ENCODE peak calls at places on chromosomes 11 and 22, in eight cellular contexts. E is epithelial cell of esophagus, W is cardiac fibroblast, I is BE2C, L is GM12865, V is AG10803, A is mammary epithelial cell, S is PC-9. D is an unnamed sample.
A peak's percentile ranks its signal among the peaks of the same experiment; 100 is the strongest.

GRCh38 chr11:107791343-107792048 is 67.1 kb downstream of the SLC35F2 start:
- DNase-seq in E (no peak), S (no peak), W (no peak), A (no peak), L (no peak), I (no peak), V (no peak), D (no peak)

GRCh38 chr11:61362542-61362875 is 335 bp downstream of the TMEM138 start:
- DNase-seq in V (peak; percentile 49), W (peak; percentile 66), A (no peak), S (peak; percentile 57), I (no peak), L (peak; percentile 56), E (peak; percentile 44), D (peak; percentile 25)

GRCh38 chr11:3617990-3618389 is 23.8 kb downstream of the ART5 start:
- DNase-seq in E (no peak), I (no peak), S (no peak), V (no peak), W (no peak), L (no peak), A (no peak), D (no peak)

GRCh38 chr11:131785801-131786200 is 415.4 kb downstream of the NTM start:
- DNase-seq in A (no peak), V (no peak), W (no peak), S (no peak), L (no peak), E (no peak), I (no peak), D (no peak)

GRCh38 chr11:218815-219593 is 11.5 kb downstream of the RIC8A start:
- DNase-seq in V (no peak), E (no peak), I (no peak), A (no peak), S (no peak), L (no peak), W (no peak), D (no peak)

GRCh38 chr11:10612217-10612862 is 43.9 kb upstream of the LYVE1 start:
- DNase-seq in V (no peak), A (no peak), I (no peak), L (no peak), W (no peak), S (no peak), E (no peak), D (no peak)

GRCh38 chr22:49214976-49215375 is 612.7 kb downstream of the BRD1 start:
- DNase-seq in W (no peak), S (no peak), V (no peak), I (no peak), A (no peak), E (no peak), L (no peak), D (no peak)

GRCh38 chr22:45948081-45948648 is 28.8 kb downstream of the WNT7B start:
- DNase-seq in A (no peak), W (no peak), I (peak; percentile 48), E (no peak), S (no peak), V (no peak), L (no peak), D (no peak)

GRCh38 chr11:128965485-128965884 is 22.8 kb upstream of the TP53AIP1 start:
- DNase-seq in L (peak; percentile 52), W (no peak), A (no peak), E (no peak), I (no peak), V (no peak), S (no peak), D (no peak)

GRCh38 chr11:36577859-36578258 is 10.1 kb downstream of the RAG1 start:
- DNase-seq in W (no peak), I (no peak), L (no peak), S (no peak), E (peak; percentile 8), A (no peak), V (peak; percentile 30), D (no peak)

GRCh38 chr11:117481885-117482284 is 154.2 kb downstream of the CEP164 start:
- DNase-seq in L (no peak), W (no peak), I (no peak), E (no peak), A (no peak), S (no peak), V (no peak), D (no peak)

DNA sequence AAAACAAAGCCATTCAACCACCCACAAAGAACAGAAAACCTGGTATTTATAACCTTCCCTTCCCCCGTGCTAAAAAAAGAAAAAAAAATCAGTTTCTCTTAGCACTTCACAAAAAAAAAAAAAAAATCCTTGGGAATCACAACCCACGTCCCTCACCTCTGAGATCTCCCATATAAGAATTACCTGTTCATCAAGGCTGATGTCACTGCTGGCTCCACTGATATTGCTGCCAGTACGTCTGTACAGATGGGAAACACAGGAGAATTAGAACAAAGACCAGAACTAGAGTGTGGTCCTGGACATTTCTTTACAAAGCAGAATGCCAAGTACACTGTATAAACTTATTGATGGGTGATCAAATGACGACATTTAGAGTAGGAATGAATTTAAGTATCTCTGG is 14.9 kb downstream of the OSBP start:
- DNase-seq in V (no peak), S (no peak), L (no peak), E (no peak), W (no peak), A (no peak), I (no peak), D (no peak)
- TF ChIP-seq CTCF in V (no peak), S (no peak), L (no peak), E (no peak), W (no peak), A (no peak), I (no peak), D (no peak)

GRCh38 chr22:36816338-36816634 is 549 bp downstream of the PVALB start:
- DNase-seq in L (no peak), E (no peak), S (no peak), A (no peak), W (no peak), I (no peak), V (no peak), D (no peak)

GRCh38 chr22:36816635-36817428 is at the start of gene PVALB:
- DNase-seq in L (no peak), S (no peak), W (peak; percentile 22), A (peak; percentile 19), I (peak; percentile 57), V (no peak), E (peak; percentile 40), D (no peak)

GRCh38 chr22:36815558-36816337 is 1.1 kb downstream of the PVALB start:
- DNase-seq in V (no peak), I (no peak), A (no peak), S (no peak), L (no peak), W (no peak), E (no peak), D (no peak)

GRCh38 chr22:36818010-36818642 is 1.3 kb upstream of the PVALB start:
- DNase-seq in V (no peak), E (peak; percentile 42), S (no peak), L (no peak), I (no peak), W (no peak), A (peak; percentile 11), D (peak; percentile 54)

DNA sequence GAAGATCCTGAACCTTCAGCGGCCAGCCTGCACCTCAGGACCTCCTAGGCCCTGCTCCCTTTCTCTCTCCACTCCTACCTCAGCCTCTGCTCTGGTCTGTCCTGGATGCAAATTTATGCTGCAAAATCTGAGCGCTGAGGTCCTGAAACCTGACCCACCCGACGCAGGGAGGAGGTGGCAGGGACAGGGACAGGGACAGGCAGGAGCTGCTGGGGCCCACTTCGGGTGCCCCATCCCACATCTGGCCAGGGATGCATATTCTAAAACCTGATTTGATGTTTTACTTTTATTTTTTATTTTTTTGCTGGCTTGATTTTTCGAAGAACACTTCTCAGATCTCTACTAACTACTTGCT is 571 bp upstream of the PVALB start:
- DNase-seq in I (no peak), V (no peak), A (no peak), S (no peak), W (no peak), E (no peak), L (no peak), D (no peak)
- H3K4me3 ChIP-seq in I (no peak overlapping the region), V (no peak overlapping the region), A (no peak overlapping the region), S (peak overlapping the region; percentile 25), W (no peak overlapping the region), E (no peak overlapping the region), L (no peak overlapping the region), D (no peak overlapping the region)

GRCh38 chr11:44633641-44634040 is 68.2 kb downstream of the CD82 start:
- DNase-seq in W (no peak), V (no peak), I (no peak), S (no peak), L (no peak), E (no peak), A (no peak), D (peak; percentile 42)
- TF ChIP-seq CTCF in W (peak; percentile 26), V (peak; percentile 42), I (peak; percentile 61), S (no peak), L (no peak), E (no peak), A (peak; percentile 42), D (peak; percentile 81)

GRCh38 chr11:33913991-33914390 is 22.1 kb upstream of the LMO2 start:
- DNase-seq in S (no peak), L (no peak), V (no peak), A (no peak), I (no peak), E (no peak), W (no peak), D (no peak)

GRCh38 chr11:33910261-33910959 is 18.5 kb upstream of the LMO2 start:
- DNase-seq in W (peak; percentile 38), I (no peak), L (no peak), V (peak; percentile 66), A (no peak), S (no peak), E (no peak), D (no peak)

GRCh38 chr11:33912405-33913361 is 20.8 kb upstream of the LMO2 start:
- DNase-seq in L (peak; percentile 77), E (peak; percentile 91), S (peak; percentile 83), I (no peak), A (peak; percentile 87), W (peak; percentile 93), V (peak; percentile 90), D (no peak)

GRCh38 chr11:33909552-33909951 is 17.7 kb upstream of the LMO2 start:
- DNase-seq in A (no peak), I (no peak), S (no peak), V (no peak), E (no peak), W (no peak), L (no peak), D (no peak)

DNA sequence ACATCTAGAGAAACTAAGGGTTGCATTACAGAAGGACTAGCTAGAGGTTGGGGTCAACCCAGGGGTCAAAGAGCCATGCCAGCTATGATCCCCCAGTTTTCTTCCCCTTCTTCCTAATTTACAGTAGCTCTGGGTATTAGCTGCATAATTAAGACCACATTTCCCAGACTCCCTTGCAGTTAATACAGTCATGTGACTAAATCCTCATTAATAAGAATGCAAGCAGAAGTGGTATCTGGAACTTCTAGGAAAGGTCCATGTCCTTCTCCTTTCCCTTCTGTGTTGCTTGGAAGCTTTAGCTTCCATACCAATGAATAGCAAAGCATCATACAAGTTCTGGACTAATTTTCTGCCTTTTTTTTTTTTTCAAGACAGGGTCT is 19.1 kb upstream of the LMO2 start:
- DNase-seq in V (no peak), E (no peak), W (no peak), A (no peak), S (no peak), L (no peak), I (no peak), D (no peak)
- H3K4me3 ChIP-seq in V (no peak overlapping the region), E (no peak overlapping the region), W (no peak overlapping the region), A (no peak overlapping the region), S (no peak overlapping the region), L (no peak overlapping the region), I (no peak overlapping the region), D (no peak overlapping the region)

D was measured in WERI-Rb-1.